ENCODE peak calls at places on chromosomes 12 and 14, in seven cellular contexts. One of them, this sample, is unnamed.

GRCh38 chr12:93111791-93112208 is 182.7 kb upstream of the EEA1 start:
- DNase-seq in SK-N-SH: no peak
- DNase-seq in GM12878: no peak
- DNase-seq in HCT116: no peak
- DNase-seq in K562: no peak
- DNase-seq in HepG2: no peak
- DNase-seq in H1: no peak
- DNase-seq in this sample: peak; percentile 42

GRCh38 chr14:68232643-68233055 is 413.1 kb downstream of the RAD51B start:
- DNase-seq in SK-N-SH: no peak
- DNase-seq in GM12878: peak; percentile 99
- DNase-seq in HCT116: peak; percentile 82
- DNase-seq in K562: no peak
- DNase-seq in HepG2: peak; percentile 67
- DNase-seq in H1: no peak
- DNase-seq in this sample: no peak

GRCh38 chr12:29158364-29158763 is 9.3 kb downstream of the FAR2 start:
- DNase-seq in SK-N-SH: no peak
- DNase-seq in GM12878: no peak
- DNase-seq in HCT116: no peak
- DNase-seq in K562: no peak
- DNase-seq in HepG2: no peak
- DNase-seq in H1: no peak
- DNase-seq in this sample: no peak

GRCh38 chr12:7905071-7905470 is 30.9 kb downstream of the SLC2A3 start:
- DNase-seq in SK-N-SH: no peak
- DNase-seq in GM12878: no peak
- DNase-seq in HCT116: no peak
- DNase-seq in K562: no peak
- DNase-seq in HepG2: no peak
- DNase-seq in H1: no peak
- DNase-seq in this sample: no peak

GRCh38 chr12:64826234-64826633 is 1.8 kb downstream of the TBC1D30 start:
- DNase-seq in SK-N-SH: peak; percentile 26
- DNase-seq in GM12878: peak; percentile 66
- DNase-seq in HCT116: no peak
- DNase-seq in K562: peak; percentile 28
- DNase-seq in HepG2: no peak
- DNase-seq in H1: no peak
- DNase-seq in this sample: peak; percentile 15

GRCh38 chr14:68135566-68135965 is 316.0 kb downstream of the RAD51B start:
- DNase-seq in SK-N-SH: no peak
- DNase-seq in GM12878: no peak
- DNase-seq in HCT116: no peak
- DNase-seq in K562: no peak
- DNase-seq in HepG2: no peak
- DNase-seq in H1: no peak
- DNase-seq in this sample: no peak

GRCh38 chr14:72523397-72524157 is 370.3 kb downstream of the DPF3 start:
- DNase-seq in SK-N-SH: no peak
- DNase-seq in GM12878: no peak
- DNase-seq in HCT116: no peak
- DNase-seq in K562: no peak
- DNase-seq in HepG2: no peak
- DNase-seq in H1: no peak
- DNase-seq in this sample: no peak

GRCh38 chr12:127280393-127281275 is 986.3 kb upstream of the TMEM132C start:
- DNase-seq in SK-N-SH: peak; percentile 33
- DNase-seq in GM12878: no peak
- DNase-seq in HCT116: peak; percentile 62
- DNase-seq in K562: peak; percentile 86
- DNase-seq in HepG2: peak; percentile 4
- DNase-seq in H1: peak; percentile 49
- DNase-seq in this sample: no peak

GRCh38 chr14:102126807-102127455 is 12.8 kb upstream of the WDR20 start:
- DNase-seq in SK-N-SH: no peak
- DNase-seq in GM12878: no peak
- DNase-seq in HCT116: no peak
- DNase-seq in K562: no peak
- DNase-seq in HepG2: no peak
- DNase-seq in H1: no peak
- DNase-seq in this sample: no peak

GRCh38 chr12:52715416-52715815 is 12.1 kb upstream of the KRT77 start:
- DNase-seq in SK-N-SH: peak; percentile 30
- DNase-seq in GM12878: no peak
- DNase-seq in HCT116: peak; percentile 16
- DNase-seq in K562: peak; percentile 32
- DNase-seq in HepG2: peak; percentile 31
- DNase-seq in H1: no peak
- DNase-seq in this sample: peak; percentile 59

GRCh38 chr14:35046048-35046750 is at the start of gene FAM177A1:
- DNase-seq in SK-N-SH: peak; percentile 98
- DNase-seq in GM12878: peak; percentile 78
- DNase-seq in HCT116: peak; percentile 92
- DNase-seq in K562: peak; percentile 92
- DNase-seq in HepG2: peak; percentile 99
- DNase-seq in H1: peak; percentile 83
- DNase-seq in this sample: peak; percentile 99

GRCh38 chr12:27807063-27807703 is 27.1 kb upstream of the MANSC4 start:
- DNase-seq in SK-N-SH: no peak
- DNase-seq in GM12878: no peak
- DNase-seq in HCT116: no peak
- DNase-seq in K562: no peak
- DNase-seq in HepG2: no peak
- DNase-seq in H1: no peak
- DNase-seq in this sample: no peak

GRCh38 chr12:57904848-57905811 is 36.2 kb upstream of the ATP23 start:
- DNase-seq in SK-N-SH: peak; percentile 81
- DNase-seq in GM12878: peak; percentile 46
- DNase-seq in HCT116: peak; percentile 89
- DNase-seq in K562: peak; percentile 83
- DNase-seq in HepG2: peak; percentile 82
- DNase-seq in H1: peak; percentile 64
- DNase-seq in this sample: peak; percentile 39

DNA sequence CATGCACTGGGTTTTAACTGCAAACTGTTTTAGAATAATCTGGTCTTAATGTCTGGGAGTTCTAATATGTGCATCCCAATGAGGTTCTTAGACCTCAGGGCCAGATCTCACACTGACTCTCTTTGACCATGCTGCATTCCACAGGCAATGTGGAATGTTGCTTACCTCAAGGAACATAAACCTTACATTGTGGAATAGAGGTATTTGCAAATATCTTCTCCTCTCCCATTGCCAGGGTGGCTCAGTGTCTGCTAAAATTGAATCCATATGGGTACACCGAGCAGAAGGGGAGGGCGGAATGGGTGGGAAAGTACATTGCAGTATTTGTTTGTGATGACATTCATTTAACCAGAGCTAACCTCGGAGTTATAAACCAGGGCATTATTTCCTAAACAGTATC is 78.6 kb downstream of the CHST11 start:
- DNase-seq in SK-N-SH: no peak
- DNase-seq in GM12878: no peak
- DNase-seq in HCT116: no peak
- DNase-seq in K562: no peak
- DNase-seq in HepG2: no peak
- DNase-seq in H1: no peak
- DNase-seq in this sample: no peak
- TF ChIP-seq JUND in SK-N-SH: no peak
- TF ChIP-seq JUND in GM12878: no peak
- TF ChIP-seq JUND in HCT116: no peak
- TF ChIP-seq JUND in K562: no peak
- TF ChIP-seq JUND in HepG2: no peak
- TF ChIP-seq JUND in H1: no peak
- TF ChIP-seq JUND in this sample: no peak

GRCh38 chr12:48177985-48178384 is 5.5 kb upstream of the CCDC184 start:
- DNase-seq in SK-N-SH: no peak
- DNase-seq in GM12878: no peak
- DNase-seq in HCT116: no peak
- DNase-seq in K562: no peak
- DNase-seq in HepG2: no peak
- DNase-seq in H1: no peak
- DNase-seq in this sample: no peak
- TF ChIP-seq JUND in SK-N-SH: no peak
- TF ChIP-seq JUND in GM12878: no peak
- TF ChIP-seq JUND in HCT116: no peak
- TF ChIP-seq JUND in K562: no peak
- TF ChIP-seq JUND in HepG2: no peak
- TF ChIP-seq JUND in H1: no peak
- TF ChIP-seq JUND in this sample: no peak

DNA sequence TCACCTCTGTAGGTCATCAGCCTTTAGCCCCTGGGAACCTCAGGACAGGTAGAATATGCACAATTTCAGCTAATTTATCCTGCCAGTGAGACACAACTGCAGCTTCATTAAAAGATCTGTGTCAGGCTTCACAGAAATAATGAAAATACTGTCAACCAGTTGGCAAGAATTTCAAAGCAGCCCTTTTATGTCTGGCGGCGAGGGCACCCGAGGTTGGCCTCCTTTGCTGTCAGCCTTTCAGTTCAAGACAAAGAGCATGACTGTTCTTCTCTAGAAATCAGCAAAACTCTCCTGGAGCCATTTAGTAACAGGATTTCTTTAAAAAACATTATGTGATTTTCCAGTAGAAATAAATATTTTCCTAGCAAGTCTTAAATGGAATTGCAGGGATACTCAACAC is 75.9 kb downstream of the BBS10 start:
- DNase-seq in SK-N-SH: no peak
- DNase-seq in GM12878: no peak
- DNase-seq in HCT116: no peak
- DNase-seq in K562: no peak
- DNase-seq in HepG2: peak; percentile 3
- DNase-seq in H1: no peak
- DNase-seq in this sample: no peak
- TF ChIP-seq JUND in SK-N-SH: no peak
- TF ChIP-seq JUND in GM12878: no peak
- TF ChIP-seq JUND in HCT116: no peak
- TF ChIP-seq JUND in K562: no peak
- TF ChIP-seq JUND in HepG2: no peak
- TF ChIP-seq JUND in H1: no peak
- TF ChIP-seq JUND in this sample: no peak

DNA sequence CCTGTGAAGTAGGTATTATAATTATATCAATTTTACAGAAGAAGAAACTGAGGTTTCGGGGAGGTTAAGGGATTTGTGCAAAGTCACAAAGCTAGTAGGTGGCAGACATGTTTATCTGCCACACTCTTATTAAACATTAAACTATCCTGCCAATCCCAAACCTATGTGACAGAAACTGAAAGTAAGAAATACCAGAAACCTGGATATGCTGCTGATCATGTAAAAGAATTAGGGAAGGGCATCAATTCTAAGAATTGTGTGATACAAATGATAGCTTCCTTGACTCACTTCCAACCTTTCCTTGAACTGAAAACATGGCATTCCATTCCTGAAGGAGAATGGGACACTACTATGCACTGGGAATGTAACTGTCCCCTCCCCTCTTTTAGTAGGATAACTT is 16.9 kb downstream of the TAOK3 start:
- DNase-seq in SK-N-SH: no peak
- DNase-seq in GM12878: no peak
- DNase-seq in HCT116: no peak
- DNase-seq in K562: no peak
- DNase-seq in HepG2: no peak
- DNase-seq in H1: no peak
- DNase-seq in this sample: no peak
- TF ChIP-seq JUND in SK-N-SH: no peak
- TF ChIP-seq JUND in GM12878: no peak
- TF ChIP-seq JUND in HCT116: no peak
- TF ChIP-seq JUND in K562: no peak
- TF ChIP-seq JUND in HepG2: no peak
- TF ChIP-seq JUND in H1: no peak
- TF ChIP-seq JUND in this sample: no peak

DNA sequence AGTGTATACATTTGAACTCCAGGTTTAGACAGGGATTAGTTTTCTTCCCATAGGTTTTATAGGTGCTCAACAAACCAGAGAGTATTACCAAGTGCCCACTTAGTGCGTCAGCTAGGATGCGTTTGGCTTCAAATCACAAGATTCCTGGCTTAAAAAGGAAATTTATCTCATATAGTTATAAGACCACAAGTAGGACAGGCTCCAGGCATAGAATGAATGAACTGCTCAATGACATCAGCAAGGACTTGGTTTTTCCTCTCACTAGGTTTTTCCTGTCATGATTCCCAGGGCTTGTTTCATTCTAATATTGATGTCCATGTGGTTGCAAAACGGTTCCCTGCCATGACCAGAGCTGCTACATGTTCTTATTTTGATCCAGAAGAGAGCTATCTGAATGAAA is 6.1 kb upstream of the IRAK3 start:
- DNase-seq in SK-N-SH: no peak
- DNase-seq in GM12878: no peak
- DNase-seq in HCT116: no peak
- DNase-seq in K562: no peak
- DNase-seq in HepG2: no peak
- DNase-seq in H1: no peak
- DNase-seq in this sample: no peak
- TF ChIP-seq JUND in SK-N-SH: no peak
- TF ChIP-seq JUND in GM12878: no peak
- TF ChIP-seq JUND in HCT116: no peak
- TF ChIP-seq JUND in K562: no peak
- TF ChIP-seq JUND in HepG2: no peak
- TF ChIP-seq JUND in H1: no peak
- TF ChIP-seq JUND in this sample: no peak

DNA sequence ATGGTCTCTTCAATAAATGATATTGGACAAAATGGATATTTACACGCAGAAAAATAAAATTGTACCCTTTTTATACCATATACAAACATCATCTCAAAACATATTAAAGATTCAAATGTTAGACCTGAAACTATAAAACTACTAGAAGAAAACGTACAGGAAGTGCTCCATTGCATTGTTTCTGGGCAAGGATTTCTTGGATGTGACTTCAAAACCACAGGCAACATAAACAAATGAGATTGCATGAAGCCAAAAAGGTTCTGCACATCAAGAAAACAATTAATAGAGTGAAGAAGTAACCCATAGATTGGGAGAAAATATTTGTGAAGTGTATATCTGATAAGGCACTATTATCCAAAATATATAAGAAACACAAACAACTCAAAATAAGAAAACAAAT is 812.4 kb downstream of the NRXN3 start:
- DNase-seq in SK-N-SH: no peak
- DNase-seq in GM12878: no peak
- DNase-seq in HCT116: no peak
- DNase-seq in K562: no peak
- DNase-seq in HepG2: no peak
- DNase-seq in H1: no peak
- DNase-seq in this sample: no peak
- TF ChIP-seq JUND in SK-N-SH: no peak
- TF ChIP-seq JUND in GM12878: no peak
- TF ChIP-seq JUND in HCT116: no peak
- TF ChIP-seq JUND in K562: no peak
- TF ChIP-seq JUND in HepG2: no peak
- TF ChIP-seq JUND in H1: no peak
- TF ChIP-seq JUND in this sample: no peak

GRCh38 chr12:45543887-45544286 is 185.6 kb upstream of the ARID2 start:
- DNase-seq in SK-N-SH: peak; percentile 69
- DNase-seq in GM12878: peak; percentile 56
- DNase-seq in HCT116: peak; percentile 80
- DNase-seq in K562: peak; percentile 48
- DNase-seq in HepG2: peak; percentile 53
- DNase-seq in H1: peak; percentile 23
- DNase-seq in this sample: peak; percentile 72
- TF ChIP-seq JUND in SK-N-SH: no peak
- TF ChIP-seq JUND in GM12878: no peak
- TF ChIP-seq JUND in HCT116: no peak
- TF ChIP-seq JUND in K562: no peak
- TF ChIP-seq JUND in HepG2: no peak
- TF ChIP-seq JUND in H1: no peak
- TF ChIP-seq JUND in this sample: no peak

GRCh38 chr14:96671218-96671617 is 126.0 kb upstream of the VRK1 start:
- DNase-seq in SK-N-SH: no peak
- DNase-seq in GM12878: no peak
- DNase-seq in HCT116: no peak
- DNase-seq in K562: no peak
- DNase-seq in HepG2: no peak
- DNase-seq in H1: no peak
- DNase-seq in this sample: no peak
- TF ChIP-seq JUND in SK-N-SH: no peak
- TF ChIP-seq JUND in GM12878: no peak
- TF ChIP-seq JUND in HCT116: no peak
- TF ChIP-seq JUND in K562: no peak
- TF ChIP-seq JUND in HepG2: no peak
- TF ChIP-seq JUND in H1: no peak
- TF ChIP-seq JUND in this sample: no peak

This sample was measured in T47D.